ENCODE peak calls at places on chromosomes 1 and 21, in seven cellular contexts. Q, K, S, O, G, A and I are unnamed samples.

GRCh38 chr1:64098856-64099606 is 104.4 kb upstream of the UBE2U start:
- DNase-seq in Q (no peak), K (no peak), S (no peak), O (no peak), G (no peak), A (no peak), I (no peak)

GRCh38 chr1:13965770-13966398 is 265.9 kb downstream of the PRDM2 start:
- DNase-seq in Q (peak), K (no peak), S (peak), O (peak), G (no peak), A (peak), I (no peak)

GRCh38 chr1:165851034-165851658 is 23.7 kb downstream of the UCK2 start:
- DNase-seq in Q (no peak), K (no peak), S (no peak), O (no peak), G (no peak), A (no peak), I (no peak)

GRCh38 chr1:202235856-202236837 is 42.5 kb downstream of the LGR6 start:
- DNase-seq in Q (peak), K (no peak), S (peak), O (peak), G (peak), A (peak), I (peak)

GRCh38 chr1:237895630-237896029 is 4.9 kb upstream of the ZP4 start:
- DNase-seq in Q (no peak), K (no peak), S (no peak), O (no peak), G (no peak), A (no peak), I (no peak)

GRCh38 chr1:65059930-65060538 is 88.0 kb upstream of the AK4 start:
- DNase-seq in Q (peak), K (no peak), S (no peak), O (no peak), G (no peak), A (no peak), I (no peak)

GRCh38 chr1:63592536-63593302 is 492 bp upstream of the PGM1 start:
- DNase-seq in Q (no peak), K (no peak), S (no peak), O (peak), G (no peak), A (no peak), I (no peak)

GRCh38 chr1:239678181-239678580 is 291.8 kb downstream of the CHRM3 start:
- DNase-seq in Q (no peak), K (no peak), S (no peak), O (no peak), G (no peak), A (no peak), I (no peak)

GRCh38 chr1:153565529-153566374 is at the start of gene S100A2:
- DNase-seq in Q (peak), K (no peak), S (peak), O (peak), G (peak), A (peak), I (peak)

GRCh38 chr1:93701619-93702018 is 20.0 kb upstream of the BCAR3 start:
- DNase-seq in Q (peak), K (no peak), S (peak), O (no peak), G (peak), A (no peak), I (peak)

GRCh38 chr1:104402178-104402577 is 652.5 kb downstream of the AMY1C start:
- DNase-seq in Q (no peak), K (no peak), S (no peak), O (no peak), G (no peak), A (no peak), I (no peak)

GRCh38 chr1:212607206-212607923 is 1.2 kb upstream of the ATF3 start:
- DNase-seq in Q (no peak), K (no peak), S (peak), O (peak), G (no peak), A (peak), I (peak)

GRCh38 chr1:47584249-47584648 is 146.4 kb downstream of the FOXD2 start:
- DNase-seq in Q (no peak), K (no peak), S (peak), O (no peak), G (no peak), A (no peak), I (peak)

GRCh38 chr1:61674221-61674620 is 50.7 kb downstream of the TM2D1 start:
- DNase-seq in Q (no peak), K (no peak), S (no peak), O (no peak), G (peak), A (no peak), I (no peak)

GRCh38 chr1:162310337-162310736 is 66.3 kb downstream of the SPATA46 start:
- DNase-seq in Q (no peak), K (no peak), S (no peak), O (no peak), G (no peak), A (no peak), I (no peak)

GRCh38 chr1:161956097-161956496 is 67.6 kb downstream of the OLFML2B start:
- DNase-seq in Q (no peak), K (no peak), S (no peak), O (no peak), G (peak), A (no peak), I (no peak)

GRCh38 chr1:10588640-10589039 is 113.9 kb downstream of the PEX14 start:
- DNase-seq in Q (no peak), K (no peak), S (no peak), O (no peak), G (no peak), A (no peak), I (no peak)
- H3K27ac ChIP-seq in Q (no peak), K (no peak), S (no peak), O (no peak), G (no peak), A (no peak), I (no peak)

DNA sequence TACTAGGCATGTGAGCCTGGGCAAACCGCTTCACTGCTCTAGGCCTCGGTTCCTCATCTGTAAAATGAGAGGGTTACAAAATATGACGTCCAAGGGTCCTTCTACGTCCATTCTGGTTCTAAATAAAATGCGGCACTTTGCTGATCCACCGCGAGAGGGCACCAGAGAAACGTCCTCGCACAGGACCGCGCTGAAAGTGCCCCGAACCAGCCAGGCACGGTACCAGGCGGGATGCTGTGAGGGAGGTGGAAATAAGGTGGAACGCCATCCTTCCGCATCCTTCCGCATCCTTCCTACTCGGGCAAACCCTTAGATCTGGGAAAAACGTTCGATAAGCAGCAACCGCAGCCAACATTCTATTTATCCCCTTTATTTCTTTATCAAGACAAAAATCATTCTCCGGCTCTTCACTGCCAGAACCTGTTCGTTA is 60.3 kb upstream of the KRTAP19-8 start:
- DNase-seq in Q (no peak), K (no peak), S (peak), O (peak), G (peak), A (peak), I (no peak)
- TF ChIP-seq CTCF in Q (peak), K (peak), S (peak), O (peak), G (peak), A (peak), I (peak)

DNA sequence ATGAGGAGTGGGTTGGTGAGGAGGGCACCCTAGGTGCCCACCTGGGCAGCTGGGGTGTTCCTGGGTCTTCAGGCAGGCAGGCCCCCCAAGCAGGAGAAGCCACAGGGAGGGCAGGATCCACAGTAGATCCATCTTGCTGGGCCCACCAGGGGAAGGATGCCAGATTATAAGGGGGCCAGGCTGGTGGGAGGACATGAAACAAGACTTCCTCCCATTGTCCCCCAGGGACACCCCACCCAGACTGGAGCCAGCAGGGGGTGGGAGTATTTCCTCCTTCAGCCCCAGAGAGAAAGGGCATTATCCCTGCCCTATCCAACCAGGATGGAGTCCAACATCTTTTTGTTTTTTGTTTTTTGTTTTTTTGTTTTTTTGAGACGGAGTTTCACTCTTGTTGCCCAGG is at the start of gene FCN3:
- DNase-seq in Q (no peak), K (no peak), S (no peak), O (no peak), G (no peak), A (no peak), I (no peak)
- H3K4me3 ChIP-seq in Q (no peak), K (no peak), S (no peak), O (no peak), G (no peak), A (no peak), I (no peak)

GRCh38 chr1:175704621-175705020 is 38.8 kb downstream of the TNR start:
- DNase-seq in Q (no peak), K (no peak), S (no peak), O (no peak), G (no peak), A (no peak), I (no peak)
- H3K27ac ChIP-seq in Q (no peak), K (no peak), S (no peak), O (no peak), G (no peak), A (no peak), I (no peak)

DNA sequence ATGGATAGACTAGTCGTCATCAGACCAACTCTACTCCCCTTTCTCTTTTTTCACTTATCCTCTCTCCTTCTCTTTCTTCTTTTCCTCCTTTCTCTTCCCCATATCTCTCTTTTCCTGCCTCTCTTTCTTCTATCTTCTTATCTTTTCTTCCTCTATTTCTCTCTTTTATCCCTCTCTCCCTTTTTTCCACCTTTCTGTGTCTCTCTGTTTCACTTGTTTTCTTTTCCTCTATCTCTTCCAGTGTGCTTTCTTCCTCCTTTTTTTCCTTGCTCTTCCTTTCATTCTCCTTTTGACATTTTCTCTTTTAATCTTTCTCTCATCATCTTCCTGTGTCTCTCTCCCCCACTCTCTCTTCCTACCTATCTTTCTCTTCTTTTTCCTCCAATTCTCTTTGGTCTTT is 159.0 kb upstream of the PTGFR start:
- DNase-seq in Q (no peak), K (no peak), S (no peak), O (no peak), G (no peak), A (no peak), I (no peak)
- TF ChIP-seq CTCF in Q (no peak), K (no peak), S (no peak), O (no peak), G (no peak), A (no peak), I (no peak)

DNA sequence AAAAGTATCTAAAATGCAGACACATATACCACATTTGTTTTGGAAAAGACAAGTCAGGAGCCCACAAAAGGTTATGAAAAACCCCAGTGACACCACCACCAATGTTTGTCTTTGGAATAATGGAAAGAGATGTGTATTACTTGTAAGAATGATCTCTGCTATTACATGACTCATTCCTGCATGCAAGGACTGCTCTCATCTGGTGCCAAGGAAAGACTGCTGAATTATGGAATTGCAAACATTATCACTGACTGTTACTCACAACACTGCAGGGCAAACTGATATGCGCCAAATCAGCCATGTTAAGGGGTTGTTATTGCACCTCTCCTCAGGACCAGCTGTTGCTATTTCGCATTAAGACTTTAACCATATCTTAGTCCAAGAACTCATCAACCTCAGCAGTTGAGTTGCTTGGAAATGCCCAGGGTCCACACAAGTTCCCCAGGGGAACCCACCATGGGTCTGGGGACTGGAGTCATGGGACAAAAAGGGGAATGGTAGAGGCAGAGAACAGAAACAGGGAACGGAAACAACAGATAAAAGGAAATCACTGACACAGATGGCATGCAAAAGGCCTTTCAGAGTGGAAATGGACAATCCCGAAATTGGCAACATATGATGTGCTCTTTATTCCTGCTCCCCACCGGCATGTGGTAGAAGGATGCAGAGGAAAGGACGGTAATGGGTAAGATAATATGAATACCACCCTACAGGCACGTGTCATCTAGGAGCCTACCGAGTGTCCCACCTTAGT is 34.4 kb downstream of the CAPZB start:
- DNase-seq in Q (peak), K (no peak), S (no peak), O (no peak), G (peak), A (peak), I (no peak)
- H3K4me3 ChIP-seq in Q (peak), K (no peak), S (no peak), O (no peak), G (no peak), A (no peak), I (no peak)

DNA sequence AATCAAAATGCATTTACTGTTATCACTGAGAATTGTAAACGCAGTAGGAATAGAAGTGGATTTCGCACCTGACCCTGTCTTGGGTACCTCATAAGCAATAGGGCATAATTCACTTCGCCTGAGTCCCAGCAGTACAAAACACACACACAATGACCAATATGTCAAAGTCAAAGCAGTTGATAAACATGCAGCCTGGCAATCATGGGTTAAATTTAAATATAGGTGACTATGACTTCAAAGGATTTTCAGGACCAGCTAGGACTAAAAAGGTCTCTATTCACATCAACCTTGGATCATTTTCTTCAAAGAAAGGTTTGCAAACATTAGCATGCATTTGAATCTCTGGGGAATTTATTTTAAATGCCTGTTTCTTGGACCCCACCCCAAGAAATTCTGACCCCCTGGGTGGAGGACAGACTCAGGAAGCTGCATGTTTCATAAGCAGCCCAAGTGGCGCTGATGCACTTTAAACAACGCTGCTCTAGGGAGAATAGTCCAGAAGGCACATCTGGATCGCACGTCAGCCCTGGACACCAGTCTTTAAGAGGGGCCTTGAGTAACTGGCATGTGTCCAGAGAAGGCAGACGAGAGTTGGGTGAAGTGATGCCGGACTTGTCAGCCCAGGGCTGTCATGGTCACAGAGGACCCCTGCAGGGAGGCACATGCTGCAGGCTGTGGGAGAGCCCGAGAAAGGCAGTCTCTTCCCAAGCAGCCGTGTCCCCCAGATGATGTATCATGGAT is 55.7 kb upstream of the EFHD2 start:
- DNase-seq in Q (no peak), K (no peak), S (no peak), O (no peak), G (no peak), A (no peak), I (no peak)
- H3K27ac ChIP-seq in Q (peak), K (no peak), S (no peak), O (no peak), G (no peak), A (no peak), I (no peak)

GRCh38 chr1:66283583-66284041 is 250.3 kb upstream of the SGIP1 start:
- DNase-seq in Q (no peak), K (no peak), S (no peak), O (no peak), G (no peak), A (no peak), I (no peak)

GRCh38 chr1:66284746-66285145 is 249.2 kb upstream of the SGIP1 start:
- DNase-seq in Q (no peak), K (no peak), S (no peak), O (no peak), G (no peak), A (no peak), I (no peak)

GRCh38 chr1:66281808-66282207 is 252.1 kb upstream of the SGIP1 start:
- DNase-seq in Q (no peak), K (no peak), S (no peak), O (no peak), G (no peak), A (no peak), I (no peak)

GRCh38 chr1:66282885-66283284 is 251.1 kb upstream of the SGIP1 start:
- DNase-seq in Q (no peak), K (no peak), S (no peak), O (no peak), G (no peak), A (no peak), I (no peak)

DNA sequence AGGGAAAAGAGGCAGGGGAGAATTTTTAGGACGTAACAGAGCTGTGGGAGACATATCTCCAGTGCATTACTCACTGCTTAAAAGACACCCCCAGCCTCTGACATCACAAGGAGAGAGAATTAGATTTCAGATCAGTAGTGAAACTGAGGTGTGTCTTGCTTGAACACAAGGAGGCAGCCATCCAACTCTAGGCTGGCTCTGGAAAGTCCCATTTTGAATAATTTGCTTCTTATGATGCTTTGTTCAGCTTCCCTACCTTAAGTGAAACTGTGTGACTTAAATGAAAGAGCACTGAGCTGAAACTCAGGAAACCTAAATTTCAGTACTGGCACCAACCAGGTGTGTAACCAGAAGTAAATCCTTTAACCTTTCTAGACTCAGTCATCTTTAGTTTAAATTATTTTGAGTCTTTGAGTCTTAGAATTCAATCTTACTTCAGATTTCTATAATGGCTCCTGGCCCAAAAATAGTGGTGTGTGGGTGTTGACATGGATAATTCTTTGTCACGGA is 251.6 kb upstream of the SGIP1 start:
- DNase-seq in Q (no peak), K (no peak), S (no peak), O (peak), G (peak), A (no peak), I (no peak)
- TF ChIP-seq CTCF in Q (peak), K (no peak), S (no peak), O (no peak), G (peak), A (no peak), I (no peak)